ENCODE peak calls at places on chromosomes 11 and 22, in six cellular contexts. T is stimulated activated CD8-positive, alpha-beta memory T cell treated with anti-CD3 and anti-CD28 coated beads, Interleukin-12 subunit alpha, Interleukin-12 subunit beta, amount 100 ng/mL, for 4 hours; C is GM19239; S is fibroblast of lung; Q is epithelial cell of esophagus; V is activated CD8-positive, alpha-beta memory T cell treated with anti-CD3 and anti-CD28 coated beads, Interleukin-2, amount 50 U/mL, for 4 hours. W is an unnamed sample.

GRCh38 chr22:24230911-24231656 is 13.8 kb downstream of the GGT5 start:
- DNase-seq in T (peak; percentile 32), C (peak; percentile 53), S (no peak), Q (no peak), V (peak; percentile 68), W (no peak)

GRCh38 chr22:49756201-49756600 is 71.5 kb downstream of the BRD1 start:
- DNase-seq in T (no peak), C (no peak), S (no peak), Q (no peak), V (no peak), W (no peak)

GRCh38 chr11:19953342-19953741 is 206.9 kb downstream of the DBX1 start:
- DNase-seq in T (no peak), C (no peak), S (peak; percentile 77), Q (peak; percentile 67), V (no peak), W (no peak)

GRCh38 chr22:39900306-39901227 is at the start of gene GRAP2:
- DNase-seq in T (peak; percentile 44), C (peak; percentile 38), S (no peak), Q (no peak), V (peak; percentile 57), W (peak; percentile 81)

GRCh38 chr11:126817523-126818450 is 182.8 kb downstream of the KIRREL3 start:
- DNase-seq in T (no peak), C (no peak), S (no peak), Q (no peak), V (no peak), W (no peak)

GRCh38 chr22:23193420-23193819 is 13.1 kb downstream of the BCR start:
- DNase-seq in T (no peak), C (no peak), S (no peak), Q (no peak), V (no peak), W (no peak)

GRCh38 chr22:22078329-22078728 is 95.7 kb upstream of the TOP3B start:
- DNase-seq in T (no peak), C (no peak), S (no peak), Q (no peak), V (no peak), W (no peak)

GRCh38 chr22:24094966-24095365 is 83.9 kb downstream of the CABIN1 start:
- DNase-seq in T (no peak), C (no peak), S (no peak), Q (no peak), V (no peak), W (no peak)

GRCh38 chr22:30262917-30263741 is 3.5 kb downstream of the OSM start:
- DNase-seq in T (peak; percentile 61), C (no peak), S (peak; percentile 57), Q (peak; percentile 53), V (peak; percentile 85), W (peak; percentile 74)

GRCh38 chr11:125433454-125434121 is 62.5 kb downstream of the FEZ1 start:
- DNase-seq in T (no peak), C (peak; percentile 27), S (peak; percentile 55), Q (peak; percentile 73), V (no peak), W (no peak)

GRCh38 chr11:106723071-106723470 is 295.2 kb downstream of the GUCY1A2 start:
- DNase-seq in T (no peak), C (no peak), S (peak; percentile 64), Q (no peak), V (no peak), W (no peak)

GRCh38 chr22:44702479-44703219 is 645 bp downstream of the PRR5 start:
- DNase-seq in T (no peak), C (no peak), S (peak; percentile 48), Q (peak; percentile 41), V (peak; percentile 42), W (no peak)

GRCh38 chr11:66768818-66769217 is 39.8 kb upstream of the SPTBN2 start:
- DNase-seq in T (no peak), C (no peak), S (no peak), Q (peak; percentile 71), V (no peak), W (no peak)